ENCODE peak calls at places on chromosome 21, in five cellular contexts. H is AG08396, D is WTC11, K is head of caudate nucleus, E is RPMI8226. Z is an unnamed sample.
A peak's percentile ranks its signal among the peaks of the same experiment; 100 is the strongest.

GRCh38 chr21:46560568-46561447 is 44.1 kb downstream of the S100B start:
- DNase-seq in K (no peak), E (no peak), D (no peak), H (no peak), Z (no peak)

GRCh38 chr21:27700974-27701614 is 734.2 kb upstream of the ADAMTS5 start:
- DNase-seq in E (peak; percentile 83), H (peak; percentile 65), D (peak; percentile 81), K (peak; percentile 88), Z (no peak)

GRCh38 chr21:35578350-35578782 is 482.0 kb downstream of the SETD4 start:
- DNase-seq in D (no peak), H (peak; percentile 55), K (no peak), E (peak; percentile 39), Z (no peak)

GRCh38 chr21:34870246-34870645 is 178.9 kb downstream of the RUNX1 start:
- DNase-seq in K (no peak), E (no peak), D (no peak), H (no peak), Z (no peak)

GRCh38 chr21:43585514-43585913 is 73.8 kb downstream of the HSF2BP start:
- DNase-seq in E (no peak), H (no peak), K (no peak), D (no peak), Z (no peak)

GRCh38 chr21:46439906-46440305 is 18.8 kb upstream of the DIP2A start:
- DNase-seq in D (no peak), E (no peak), K (no peak), H (no peak), Z (no peak)

GRCh38 chr21:33434770-33435360 is 31.7 kb downstream of the IFNGR2 start:
- DNase-seq in K (no peak), D (no peak), E (peak; percentile 30), H (peak; percentile 78), Z (peak; percentile 43)

GRCh38 chr21:31612889-31613785 is 46.4 kb upstream of the SOD1 start:
- DNase-seq in D (no peak), E (no peak), H (no peak), K (no peak), Z (no peak)

GRCh38 chr21:27047331-27048314 is 80.7 kb upstream of the ADAMTS5 start:
- DNase-seq in E (no peak), D (no peak), H (no peak), K (no peak), Z (no peak)

GRCh38 chr21:42147386-42148020 is 71.4 kb upstream of the ABCG1 start:
- DNase-seq in K (no peak), H (no peak), E (no peak), D (peak; percentile 5), Z (no peak)

GRCh38 chr21:34986561-34987533 is 62.3 kb downstream of the RUNX1 start:
- DNase-seq in E (no peak), D (no peak), K (no peak), H (no peak), Z (peak; percentile 35)

GRCh38 chr21:46051379-46051770 is 46.5 kb upstream of the COL6A2 start:
- DNase-seq in D (no peak), K (no peak), E (no peak), H (no peak), Z (no peak)

GRCh38 chr21:37560385-37560784 is 193.8 kb downstream of the DYRK1A start:
- DNase-seq in D (no peak), E (no peak), K (no peak), H (no peak), Z (no peak)

GRCh38 chr21:44357064-44357837 is 3.8 kb downstream of the TRPM2 start:
- DNase-seq in E (no peak), H (no peak), K (no peak), D (no peak), Z (no peak)

GRCh38 chr21:44793269-44794030 is 8.2 kb downstream of the UBE2G2 start:
- DNase-seq in K (peak; percentile 54), E (peak; percentile 75), D (peak; percentile 52), H (peak; percentile 86), Z (peak; percentile 71)

GRCh38 chr21:35635261-35635660 is 425.1 kb downstream of the SETD4 start:
- DNase-seq in K (no peak), E (no peak), D (no peak), H (peak; percentile 45), Z (no peak)

GRCh38 chr21:40827509-40827908 is 19.4 kb downstream of the DSCAM start:
- DNase-seq in D (no peak), K (no peak), E (no peak), H (no peak), Z (no peak)

GRCh38 chr21:39881661-39882060 is 14.4 kb downstream of the PCP4 start:
- DNase-seq in D (no peak), E (no peak), H (no peak), K (no peak), Z (no peak)

GRCh38 chr21:40952551-40953330 is 105.8 kb upstream of the DSCAM start:
- DNase-seq in D (no peak), K (no peak), H (no peak), E (no peak), Z (no peak)

GRCh38 chr21:28485301-28486022 is 507.2 kb downstream of the LTN1 start:
- DNase-seq in D (no peak), E (no peak), K (no peak), H (peak; percentile 16), Z (no peak)

GRCh38 chr21:42563261-42564045 is 49.8 kb downstream of the SLC37A1 start:
- DNase-seq in D (peak; percentile 1), E (no peak), H (no peak), K (peak; percentile 76), Z (no peak)

GRCh38 chr21:13827201-13827600 is 217.6 kb downstream of the POTED start:
- DNase-seq in E (no peak), D (no peak), H (no peak), K (no peak), Z (no peak)

GRCh38 chr21:32089771-32090170 is 189.1 kb downstream of the MIS18A start:
- DNase-seq in D (no peak), E (no peak), K (no peak), H (no peak), Z (no peak)

GRCh38 chr21:18253809-18254208 is 9.2 kb downstream of the CHODL start:
- DNase-seq in D (no peak), K (no peak), E (no peak), H (no peak), Z (no peak)